ENCODE peak calls at places on chromosomes 7 and 10, in seven cellular contexts. Q, Y, T, H, Z, C and I are unnamed samples.

GRCh38 chr7:27193335-27194001 is 6.4 kb downstream of the HOXA13 start:
- DNase-seq in T (no peak), Z (no peak), H (no peak), C (no peak), Q (no peak), Y (no peak), I (no peak)

GRCh38 chr7:124779194-124779593 is 13.6 kb upstream of the GPR37 start:
- DNase-seq in C (no peak), Q (no peak), H (no peak), T (no peak), Z (no peak), Y (no peak), I (no peak)

GRCh38 chr10:86652361-86653202 is 1.8 kb upstream of the OPN4 start:
- DNase-seq in Z (peak), Y (no peak), Q (no peak), C (no peak), T (no peak), H (peak), I (peak)

GRCh38 chr10:43137701-43137970 is 609 bp upstream of the CSGALNACT2 start:
- DNase-seq in Q (peak), C (peak), Z (peak), H (no peak), Y (no peak), T (no peak), I (no peak)

GRCh38 chr7:47317537-47317936 is 264.4 kb downstream of the TNS3 start:
- DNase-seq in T (no peak), Y (no peak), H (no peak), C (peak), Q (no peak), Z (no peak), I (no peak)

GRCh38 chr7:94375713-94376112 is 19.0 kb upstream of the COL1A2 start:
- DNase-seq in T (no peak), Q (no peak), H (peak), Z (no peak), C (no peak), Y (no peak), I (no peak)

GRCh38 chr10:123888751-123889150 is 2.9 kb downstream of the CPXM2 start:
- DNase-seq in C (no peak), Q (no peak), Z (no peak), Y (no peak), H (peak), T (no peak), I (no peak)

GRCh38 chr7:151166629-151167196 is 781 bp downstream of the GBX1 start:
- DNase-seq in Q (no peak), T (no peak), Z (no peak), H (no peak), Y (no peak), C (no peak), I (no peak)

GRCh38 chr10:132905661-132906060 is 36.7 kb downstream of the CFAP46 start:
- DNase-seq in Q (no peak), Z (no peak), T (no peak), C (no peak), H (peak), Y (no peak), I (no peak)

GRCh38 chr7:15485431-15485830 is 76.4 kb downstream of the AGMO start:
- DNase-seq in C (no peak), T (no peak), H (no peak), Z (no peak), Y (no peak), Q (no peak), I (no peak)

GRCh38 chr7:95609277-95609971 is 13.1 kb upstream of the PDK4 start:
- DNase-seq in C (no peak), T (no peak), Z (peak), H (peak), Y (no peak), Q (no peak), I (no peak)

GRCh38 chr10:42482411-42482810 is 156.0 kb downstream of the ZNF33B start:
- DNase-seq in Q (no peak), H (no peak), Y (no peak), Z (no peak), C (no peak), T (no peak), I (no peak)

GRCh38 chr10:13589316-13589715 is 2.6 kb downstream of the PRPF18 start:
- DNase-seq in Q (no peak), H (no peak), Z (no peak), Y (no peak), T (no peak), C (no peak), I (no peak)

GRCh38 chr10:86888585-86889381 is 68.6 kb downstream of the MMRN2 start:
- DNase-seq in T (no peak), Z (no peak), H (no peak), Y (no peak), Q (no peak), C (no peak), I (peak)

GRCh38 chr7:2116086-2116810 is 116.5 kb downstream of the MAD1L1 start:
- DNase-seq in C (no peak), T (no peak), Y (no peak), H (no peak), Q (no peak), Z (no peak), I (no peak)

GRCh38 chr10:10967502-10967901 is 50.2 kb upstream of the CELF2 start:
- DNase-seq in H (no peak), Q (no peak), T (no peak), Y (no peak), Z (no peak), C (no peak), I (no peak)

GRCh38 chr7:131238260-131238940 is 89.3 kb upstream of the MKLN1 start:
- DNase-seq in T (no peak), H (no peak), C (no peak), Z (no peak), Q (no peak), Y (no peak), I (no peak)

GRCh38 chr7:21771906-21772610 is 173.6 kb downstream of the CDCA7L start:
- DNase-seq in Z (no peak), Y (no peak), Q (no peak), T (peak), H (no peak), C (no peak), I (no peak)

GRCh38 chr10:30619966-30620365 is 9.6 kb downstream of the LYZL2 start:
- DNase-seq in Z (no peak), C (no peak), Y (no peak), T (no peak), Q (no peak), H (no peak), I (no peak)

GRCh38 chr7:81501220-81501619 is 268.6 kb downstream of the HGF start:
- DNase-seq in C (no peak), Q (no peak), Y (no peak), Z (no peak), T (no peak), H (no peak), I (no peak)

GRCh38 chr10:103833731-103834365 is 21.5 kb downstream of the SH3PXD2A start:
- DNase-seq in H (peak), Q (no peak), T (no peak), C (no peak), Z (peak), Y (no peak), I (no peak)

GRCh38 chr10:102452672-102453340 is 1.5 kb upstream of the C10orf95 start:
- DNase-seq in Z (peak), Q (no peak), C (no peak), T (no peak), Y (no peak), H (peak), I (no peak)

GRCh38 chr10:87635498-87636312 is 24.0 kb upstream of the PAPSS2 start:
- DNase-seq in Q (no peak), Y (no peak), Z (no peak), T (no peak), C (peak), H (no peak), I (no peak)

GRCh38 chr7:83362786-83363185 is 200.1 kb upstream of the PCLO start:
- DNase-seq in T (no peak), C (no peak), Q (no peak), Z (no peak), Y (no peak), H (no peak), I (no peak)

GRCh38 chr10:125123363-125124113 is 36.8 kb downstream of the CTBP2 start:
- DNase-seq in C (no peak), Z (peak), T (no peak), Y (no peak), Q (no peak), H (peak), I (no peak)

GRCh38 chr7:155506854-155507337 is 39.5 kb downstream of the CNPY1 start:
- DNase-seq in C (no peak), Q (no peak), Y (no peak), Z (no peak), H (no peak), T (no peak), I (no peak)
- TF ChIP-seq POLR2AphosphoS5 in C (no peak), Q (no peak), Y (no peak), Z (no peak), H (no peak), T (no peak), I (no peak)

GRCh38 chr7:44963526-44964290 is 15.1 kb downstream of the MYO1G start:
- DNase-seq in C (no peak), Z (no peak), Q (no peak), H (no peak), Y (no peak), T (no peak), I (no peak)
- TF ChIP-seq POLR2A in C (no peak), Z (no peak), Q (no peak), H (no peak), Y (no peak), T (no peak), I (peak)

GRCh38 chr10:5809541-5810154 is 3.6 kb downstream of the GDI2 start:
- DNase-seq in T (no peak), Q (no peak), Y (no peak), H (no peak), Z (no peak), C (no peak), I (no peak)
- TF ChIP-seq POLR2AphosphoS5 in T (no peak), Q (no peak), Y (no peak), H (no peak), Z (no peak), C (no peak), I (no peak)

DNA sequence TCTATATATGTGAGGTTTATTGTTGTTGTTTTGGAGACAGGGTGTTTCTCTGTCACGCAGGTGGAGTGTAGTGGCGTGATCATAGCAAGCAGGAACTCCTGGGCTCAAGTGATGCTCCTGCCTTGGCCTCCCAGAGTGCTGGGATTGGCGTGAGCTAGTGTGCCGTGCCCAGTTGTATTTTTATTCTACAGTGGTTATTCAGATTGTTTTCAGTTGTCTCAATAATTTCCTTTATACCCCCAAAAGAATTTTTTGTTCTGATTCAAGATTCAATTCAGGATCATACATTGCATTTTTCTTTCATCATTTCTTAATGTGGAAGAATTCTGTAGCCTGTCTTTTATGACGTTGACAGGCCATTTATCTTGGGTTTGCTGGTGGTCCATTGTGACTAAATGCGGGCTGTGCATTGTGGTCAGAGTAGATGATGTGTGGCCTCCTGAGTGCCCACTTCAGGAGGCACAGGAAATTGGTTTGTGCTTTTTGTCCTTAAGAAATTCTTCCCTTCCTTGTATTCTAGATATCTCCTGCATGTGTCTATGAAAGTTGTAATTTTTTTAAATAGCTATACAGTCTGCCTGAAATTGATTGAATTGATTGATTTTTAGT is 22.9 kb downstream of the RBM33 start:
- DNase-seq in Z (no peak), Y (no peak), Q (no peak), T (no peak), C (no peak), H (no peak), I (no peak)
- TF ChIP-seq POLR2A in Z (no peak), Y (no peak), Q (no peak), T (no peak), C (no peak), H (no peak), I (no peak)

GRCh38 chr7:126959649-126960048 is 293.1 kb downstream of the GRM8 start:
- DNase-seq in Z (no peak), Q (no peak), Y (no peak), C (no peak), T (no peak), H (no peak), I (no peak)
- TF ChIP-seq POLR2AphosphoS5 in Z (no peak), Q (no peak), Y (no peak), C (no peak), T (no peak), H (no peak), I (no peak)

DNA sequence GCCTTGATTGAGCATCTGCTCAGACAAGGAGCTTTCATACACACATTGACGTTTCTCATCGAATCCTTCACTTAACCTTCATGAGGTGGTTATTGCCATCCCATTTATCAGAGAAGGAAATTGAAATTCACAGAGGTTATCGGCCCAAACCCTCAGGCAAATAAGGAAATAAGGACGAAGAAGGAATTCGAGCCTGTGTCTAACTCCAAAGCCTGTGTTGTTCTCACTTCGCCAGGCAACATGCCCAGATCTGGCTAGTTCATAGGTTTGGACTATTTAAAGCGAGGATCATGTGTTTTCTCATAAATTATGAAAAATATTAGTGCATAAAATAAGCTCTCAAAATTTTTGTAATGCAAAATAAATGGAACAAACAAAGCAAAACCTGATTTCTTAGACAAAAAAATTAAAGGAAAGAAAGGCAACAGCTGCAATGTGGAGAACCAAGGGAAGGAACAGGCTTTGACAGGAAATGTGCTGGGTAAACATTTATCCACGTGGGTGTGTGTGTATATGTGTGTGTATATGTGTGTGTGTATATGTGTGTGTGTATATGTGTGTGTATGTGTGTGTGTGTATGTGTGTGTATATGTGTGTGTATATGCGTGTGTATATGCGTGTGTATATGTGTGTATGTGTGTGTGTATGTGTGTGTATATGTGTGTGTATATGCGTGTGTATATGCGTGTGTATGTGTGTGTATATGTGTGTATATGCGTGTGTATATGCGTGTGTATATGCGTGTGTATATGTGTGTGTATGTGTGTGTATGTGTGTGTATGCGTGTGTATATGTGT is 4.8 kb downstream of the UCN3 start:
- DNase-seq in Q (no peak), H (no peak), Z (no peak), Y (no peak), T (no peak), C (no peak), I (no peak)
- TF ChIP-seq POLR2A in Q (no peak), H (no peak), Z (no peak), Y (no peak), T (no peak), C (no peak), I (no peak)

GRCh38 chr10:118951218-118951617 is 78.3 kb upstream of the NANOS1 start:
- DNase-seq in Z (no peak), Q (no peak), Y (no peak), C (no peak), T (no peak), H (no peak), I (no peak)
- TF ChIP-seq POLR2AphosphoS5 in Z (no peak), Q (no peak), Y (no peak), C (no peak), T (no peak), H (no peak), I (no peak)

GRCh38 chr10:51699145-51699474 is 285 bp downstream of the CSTF2T start:
- DNase-seq in Y (no peak), C (no peak), Q (no peak), T (no peak), Z (no peak), H (no peak), I (no peak)

GRCh38 chr10:51698473-51699063 is 827 bp downstream of the CSTF2T start:
- DNase-seq in Y (no peak), Q (no peak), C (no peak), Z (no peak), H (no peak), T (no peak), I (no peak)

GRCh38 chr10:51700228-51700835 is 937 bp upstream of the CSTF2T start:
- DNase-seq in Z (peak), C (no peak), Y (no peak), Q (no peak), H (no peak), T (no peak), I (no peak)

GRCh38 chr10:51696251-51696650 is 3.1 kb downstream of the CSTF2T start:
- DNase-seq in T (no peak), Y (no peak), C (no peak), Q (no peak), Z (no peak), H (no peak), I (no peak)

DNA sequence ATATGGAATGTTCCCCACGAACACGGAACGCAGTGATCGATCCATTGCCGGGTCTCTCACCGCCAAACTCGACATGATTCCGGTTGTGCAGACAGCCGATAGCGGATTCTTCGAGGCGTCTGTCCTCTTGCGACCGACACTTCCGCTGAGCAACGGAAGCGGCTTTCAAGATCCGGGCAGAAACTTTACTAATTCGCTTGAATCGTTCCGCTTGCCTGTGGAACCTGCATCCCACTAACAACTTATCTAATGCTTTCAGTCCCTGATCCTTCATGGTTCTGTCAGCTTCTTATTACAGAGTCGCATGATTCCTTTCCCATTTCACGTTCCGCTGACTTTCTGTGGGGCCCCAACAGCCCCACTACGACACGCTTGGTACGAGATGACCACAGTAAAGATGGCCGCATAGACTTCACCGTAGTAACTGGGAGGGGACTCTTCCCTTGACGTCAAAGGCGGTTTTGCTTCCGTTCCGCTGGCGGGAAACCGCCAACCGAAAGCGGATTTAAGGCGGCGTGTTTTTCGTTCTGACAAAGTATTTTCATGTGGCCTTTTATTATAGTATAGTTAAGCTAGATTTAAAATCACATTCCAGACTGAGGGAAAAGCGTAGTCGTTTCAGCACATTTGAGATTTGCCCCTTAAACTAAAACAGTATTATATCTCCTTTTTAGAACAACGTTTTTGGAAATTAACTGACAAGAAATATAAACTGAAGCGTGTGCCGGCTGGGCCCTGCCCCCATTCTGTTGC is at the start of gene CSTF2T:
- DNase-seq in Z (peak), Q (peak), Y (no peak), C (peak), H (peak), T (peak), I (peak)
- TF ChIP-seq POLR2A in Z (peak), Q (peak), Y (peak), C (peak), H (peak), T (peak), I (peak)

GRCh38 chr7:5296627-5297226 is 14.0 kb downstream of the SLC29A4 start:
- DNase-seq in Y (no peak), T (peak), H (no peak), Z (no peak), C (no peak), Q (peak), I (peak)
- TF ChIP-seq POLR2AphosphoS5 in Y (no peak), T (no peak), H (no peak), Z (no peak), C (no peak), Q (no peak), I (no peak)

GRCh38 chr10:119206603-119207366 is 586 bp upstream of the GRK5 start:
- DNase-seq in Q (peak), T (no peak), Y (no peak), H (peak), Z (peak), C (peak), I (peak)
- TF ChIP-seq POLR2A in Q (no peak), T (peak), Y (no peak), H (no peak), Z (peak), C (no peak), I (no peak)